ENCODE peak calls at places on chromosomes 13 and 19, in five cellular contexts. B is BJ, T is esophagus squamous epithelium, P is GF-D8, K is neuronal stem cell. C is an unnamed sample.

GRCh38 chr13:29994911-29995601 is 144.6 kb upstream of the UBL3 start:
- DNase-seq in B (no peak), T (no peak), P (no peak), K (no peak), C (no peak)

GRCh38 chr13:110616103-110617101 is 1.1 kb downstream of the NAXD start:
- DNase-seq in K (peak; percentile 26), T (no peak), P (peak; percentile 7), B (no peak), C (peak; percentile 25)

GRCh38 chr19:30437869-30438268 is 65.7 kb downstream of the ZNF536 start:
- DNase-seq in B (no peak), T (no peak), P (no peak), K (no peak), C (no peak)

GRCh38 chr19:6100284-6100915 is 9.9 kb downstream of the RFX2 start:
- DNase-seq in P (peak; percentile 95), T (no peak), K (no peak), B (no peak), C (no peak)

GRCh38 chr19:51097796-51098195 is 10.4 kb downstream of the CTU1 start:
- DNase-seq in P (no peak), K (no peak), T (no peak), B (no peak), C (no peak)

GRCh38 chr13:27868639-27869435 is 51.0 kb upstream of the PDX1 start:
- DNase-seq in K (no peak), P (no peak), T (no peak), B (no peak), C (peak; percentile 5)

GRCh38 chr19:6126335-6126974 is 9.0 kb upstream of the ACSBG2 start:
- DNase-seq in T (no peak), B (no peak), P (peak; percentile 55), K (no peak), C (peak; percentile 32)

GRCh38 chr13:79861731-79862130 is 380.8 kb downstream of the NDFIP2 start:
- DNase-seq in K (no peak), P (no peak), T (no peak), B (no peak), C (no peak)

GRCh38 chr19:30686252-30686762 is 314.1 kb downstream of the ZNF536 start:
- DNase-seq in B (no peak), K (no peak), P (no peak), T (no peak), C (no peak)

GRCh38 chr13:51619614-51620013 is 35.4 kb downstream of the WDFY2 start:
- DNase-seq in T (no peak), B (peak; percentile 46), P (no peak), K (no peak), C (no peak)

GRCh38 chr19:33804021-33804799 is 7.5 kb downstream of the KCTD15 start:
- DNase-seq in K (no peak), T (no peak), B (no peak), P (no peak), C (no peak)

GRCh38 chr19:32404939-32405430 is 585 bp upstream of the DPY19L3 start:
- DNase-seq in K (no peak), B (no peak), T (no peak), P (peak; percentile 68), C (peak; percentile 7)

GRCh38 chr19:29795882-29796523 is 15.8 kb upstream of the CCNE1 start:
- DNase-seq in P (no peak), B (no peak), K (no peak), T (no peak), C (no peak)

GRCh38 chr19:11423804-11424318 is 4.7 kb upstream of the RGL3 start:
- DNase-seq in K (no peak), B (no peak), T (no peak), P (no peak), C (no peak)

GRCh38 chr13:107275945-107276614 is 708.1 kb upstream of the ARGLU1 start:
- DNase-seq in K (no peak), P (no peak), T (no peak), B (no peak), C (no peak)

GRCh38 chr13:51045450-51045849 is 65.6 kb downstream of the C13orf42 start:
- DNase-seq in K (no peak), T (no peak), B (no peak), P (no peak), C (no peak)

GRCh38 chr13:100673831-100674362 is 698 bp downstream of the TMTC4 start:
- DNase-seq in K (peak; percentile 46), T (no peak), P (peak; percentile 48), B (peak; percentile 31), C (peak; percentile 28)

GRCh38 chr13:77779461-77780272 is 82.2 kb downstream of the SLAIN1 start:
- DNase-seq in K (peak; percentile 33), P (peak; percentile 80), B (peak; percentile 5), T (no peak), C (peak; percentile 9)

GRCh38 chr19:40689339-40690049 is 957 bp downstream of the NUMBL start:
- DNase-seq in P (no peak), K (no peak), B (no peak), T (no peak), C (no peak)

GRCh38 chr13:76723551-76724232 is 162.5 kb downstream of the KCTD12 start:
- DNase-seq in P (no peak), T (no peak), K (no peak), B (peak; percentile 78), C (no peak)